ENCODE peak calls at places on chromosomes 7 and 10, in seven cellular contexts. M is right cardiac atrium; E is IMR-90; J is mammary epithelial cell; Z is left lung; K is upper lobe of left lung; F is CD8-positive, alpha-beta memory T cell. W is an unnamed sample.

GRCh38 chr10:33134011-33134751 is 176.2 kb upstream of the ITGB1 start:
- DNase-seq in M (no peak), E (peak; percentile 88), J (peak; percentile 100), Z (no peak), K (no peak), F (no peak), W (no peak)

GRCh38 chr7:81482600-81483186 is 287.2 kb downstream of the HGF start:
- DNase-seq in M (no peak), E (peak; percentile 65), J (no peak), Z (no peak), K (no peak), F (no peak), W (no peak)

GRCh38 chr10:35268323-35268722 is 68.0 kb upstream of the CCNY start:
- DNase-seq in M (no peak), E (no peak), J (no peak), Z (no peak), K (no peak), F (no peak), W (no peak)

GRCh38 chr10:72277340-72277995 is 3.7 kb downstream of the DDIT4 start:
- DNase-seq in M (no peak), E (peak; percentile 29), J (no peak), Z (no peak), K (no peak), F (no peak), W (no peak)

GRCh38 chr10:1363466-1364121 is 307.4 kb downstream of the WDR37 start:
- DNase-seq in M (no peak), E (no peak), J (no peak), Z (no peak), K (peak; percentile 82), F (no peak), W (no peak)

GRCh38 chr10:71316081-71316785 is 2.8 kb upstream of the SLC29A3 start:
- DNase-seq in M (peak; percentile 28), E (peak; percentile 4), J (no peak), Z (no peak), K (no peak), F (no peak), W (no peak)

GRCh38 chr10:44571701-44572100 is 186.8 kb upstream of the CXCL12 start:
- DNase-seq in M (no peak), E (peak; percentile 63), J (no peak), Z (no peak), K (no peak), F (no peak), W (no peak)

GRCh38 chr10:60964257-60965235 is 20.6 kb upstream of the RHOBTB1 start:
- DNase-seq in M (peak; percentile 71), E (peak; percentile 91), J (peak; percentile 82), Z (no peak), K (no peak), F (peak; percentile 7), W (no peak)

GRCh38 chr7:360454-361100 is 70.6 kb downstream of the FOXL3 start:
- DNase-seq in M (peak; percentile 23), E (no peak), J (no peak), Z (peak; percentile 44), K (peak; percentile 55), F (peak; percentile 41), W (peak; percentile 38)

GRCh38 chr7:24408798-24409428 is 124.9 kb downstream of the NPY start:
- DNase-seq in M (no peak), E (no peak), J (no peak), Z (no peak), K (no peak), F (no peak), W (no peak)

GRCh38 chr10:110992011-110992800 is 72.8 kb downstream of the SHOC2 start:
- DNase-seq in M (no peak), E (peak; percentile 44), J (peak; percentile 60), Z (no peak), K (no peak), F (no peak), W (no peak)

GRCh38 chr10:4617626-4618025 is 208.4 kb upstream of the AKR1E2 start:
- DNase-seq in M (no peak), E (no peak), J (no peak), Z (no peak), K (no peak), F (no peak), W (no peak)

GRCh38 chr10:70052462-70053211 is at the start of gene MACROH2A2:
- DNase-seq in M (peak; percentile 85), E (peak; percentile 66), J (peak; percentile 72), Z (peak; percentile 81), K (peak; percentile 86), F (no peak), W (peak; percentile 68)

DNA sequence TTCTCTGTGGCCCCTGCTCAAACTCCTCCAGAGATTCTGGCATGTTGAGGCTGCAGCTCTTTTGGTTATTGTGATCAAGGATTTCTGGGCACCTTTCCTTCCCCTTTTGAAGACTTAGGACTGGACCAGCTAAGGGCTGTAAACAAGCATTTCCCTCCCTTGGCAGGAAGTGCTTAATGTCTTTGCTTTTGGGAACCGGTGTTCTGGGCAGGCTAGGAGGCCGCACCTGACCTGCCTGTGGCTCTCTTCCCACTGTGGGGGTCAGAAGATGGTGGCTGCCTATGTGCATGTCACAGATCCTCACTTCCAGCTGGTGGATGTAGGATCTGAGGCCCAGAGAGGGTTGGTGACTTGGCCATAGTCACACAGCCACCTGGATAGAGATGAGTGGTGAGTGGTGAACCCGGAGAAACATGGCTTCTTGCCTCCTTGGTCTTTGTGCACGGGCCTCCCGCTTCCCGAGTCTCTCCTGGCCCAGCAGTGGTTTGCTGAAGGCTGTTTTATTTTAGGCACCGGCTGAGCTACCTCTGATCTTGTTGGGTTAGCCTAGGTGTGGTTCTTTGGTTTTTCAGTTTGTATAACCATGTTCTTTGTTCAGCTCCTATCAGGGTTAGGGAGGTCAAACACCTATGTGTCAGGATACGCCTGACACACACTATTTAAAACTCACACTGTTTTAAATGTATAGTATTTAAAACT is 82.0 kb downstream of the GRK5 start:
- DNase-seq in M (peak; percentile 69), E (no peak), J (no peak), Z (no peak), K (no peak), F (no peak), W (no peak)
- H3K4me1 ChIP-seq in M (peaks cover 45% of the 10 kb centered on the region), E (peaks cover 27% of the 10 kb centered on the region), J (peaks cover 7% of the 10 kb centered on the region), Z (peaks cover 63% of the 10 kb centered on the region), K (peaks cover 74% of the 10 kb centered on the region), F (peaks cover 97% of the 10 kb centered on the region), W (peaks cover 7% of the 10 kb centered on the region)

GRCh38 chr10:49183596-49184542 is 4.3 kb downstream of the TMEM273 start:
- DNase-seq in M (no peak), E (no peak), J (no peak), Z (peak; percentile 29), K (no peak), F (no peak), W (no peak)

GRCh38 chr10:49184642-49185111 is 3.5 kb downstream of the TMEM273 start:
- DNase-seq in M (no peak), E (no peak), J (no peak), Z (no peak), K (no peak), F (no peak), W (no peak)

GRCh38 chr10:49186613-49187012 is 1.6 kb downstream of the TMEM273 start:
- DNase-seq in M (no peak), E (no peak), J (no peak), Z (no peak), K (no peak), F (no peak), W (no peak)

GRCh38 chr10:49187044-49187484 is 1.1 kb downstream of the TMEM273 start:
- DNase-seq in M (no peak), E (no peak), J (no peak), Z (peak; percentile 44), K (no peak), F (no peak), W (no peak)

GRCh38 chr10:49185213-49185612 is 3.0 kb downstream of the TMEM273 start:
- DNase-seq in M (no peak), E (no peak), J (no peak), Z (no peak), K (no peak), F (no peak), W (no peak)
- H3K27ac ChIP-seq in M (no peak overlapping the region), E (no peak overlapping the region), J (no peak overlapping the region), Z (no peak overlapping the region), K (no peak overlapping the region), F (peak overlapping the region; percentile 43), W (no peak overlapping the region)

GRCh38 chr7:158257001-158257400 is 330.6 kb downstream of the PTPRN2 start:
- DNase-seq in M (no peak), E (no peak), J (no peak), Z (peak; percentile 43), K (no peak), F (no peak), W (no peak)

GRCh38 chr7:158258411-158259130 is 329.1 kb downstream of the PTPRN2 start:
- DNase-seq in M (no peak), E (no peak), J (no peak), Z (peak; percentile 22), K (peak; percentile 40), F (no peak), W (no peak)

GRCh38 chr7:158259141-158259540 is 328.5 kb downstream of the PTPRN2 start:
- DNase-seq in M (no peak), E (no peak), J (no peak), Z (peak; percentile 46), K (no peak), F (no peak), W (no peak)

GRCh38 chr7:158256091-158256816 is 331.4 kb downstream of the PTPRN2 start:
- DNase-seq in M (no peak), E (no peak), J (no peak), Z (peak; percentile 44), K (peak; percentile 46), F (no peak), W (no peak)

DNA sequence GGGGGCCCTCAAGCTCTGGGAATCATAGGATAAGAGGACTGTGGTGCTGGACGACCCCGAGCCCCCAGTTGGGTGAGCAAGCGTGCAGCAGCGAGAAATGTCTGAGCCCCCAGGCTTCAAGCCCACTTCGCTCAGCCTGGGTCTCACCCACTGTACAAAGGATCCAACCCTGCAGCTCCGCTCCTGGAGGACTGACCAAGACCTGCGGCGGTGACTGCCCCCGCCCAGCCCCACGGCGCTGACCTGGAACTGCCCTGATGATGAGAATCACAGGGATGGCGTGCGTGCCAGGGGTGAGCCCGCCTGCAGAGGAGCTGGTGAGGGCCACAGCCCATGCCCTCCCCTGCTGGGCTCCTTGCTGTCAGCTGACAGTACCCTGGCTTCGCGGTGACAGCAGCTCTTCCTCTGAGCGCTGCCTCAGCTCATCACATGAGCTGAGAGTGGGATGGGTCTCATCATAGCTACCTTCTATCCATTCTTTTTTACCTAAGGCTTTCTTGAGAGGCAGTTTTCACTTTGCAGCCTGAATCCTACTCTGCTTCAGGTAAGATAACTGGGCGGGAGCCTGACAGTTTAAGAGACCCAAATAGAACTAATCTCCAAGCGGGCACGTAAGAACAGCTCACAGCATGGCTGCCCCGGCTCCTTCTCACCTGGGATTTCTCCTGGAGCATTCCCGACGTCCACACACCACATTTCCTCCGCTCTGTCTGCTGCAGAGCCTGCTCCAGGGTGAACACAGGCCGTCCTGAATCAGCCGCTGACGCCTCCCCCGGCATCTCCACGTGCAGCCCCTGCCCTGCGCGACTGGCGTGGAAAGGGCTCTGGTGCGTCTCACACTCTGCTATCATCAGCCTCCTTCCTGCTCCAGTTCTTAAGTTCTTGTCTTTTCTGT is 329.9 kb downstream of the PTPRN2 start:
- DNase-seq in M (no peak), E (no peak), J (no peak), Z (peak; percentile 79), K (peak; percentile 75), F (no peak), W (no peak)
- H3K4me1 ChIP-seq in M (no peaks in the 10 kb centered on the region), E (no peaks in the 10 kb centered on the region), J (no peaks in the 10 kb centered on the region), Z (no peaks in the 10 kb centered on the region), K (no peaks in the 10 kb centered on the region), F (no peaks in the 10 kb centered on the region), W (no peaks in the 10 kb centered on the region)

DNA sequence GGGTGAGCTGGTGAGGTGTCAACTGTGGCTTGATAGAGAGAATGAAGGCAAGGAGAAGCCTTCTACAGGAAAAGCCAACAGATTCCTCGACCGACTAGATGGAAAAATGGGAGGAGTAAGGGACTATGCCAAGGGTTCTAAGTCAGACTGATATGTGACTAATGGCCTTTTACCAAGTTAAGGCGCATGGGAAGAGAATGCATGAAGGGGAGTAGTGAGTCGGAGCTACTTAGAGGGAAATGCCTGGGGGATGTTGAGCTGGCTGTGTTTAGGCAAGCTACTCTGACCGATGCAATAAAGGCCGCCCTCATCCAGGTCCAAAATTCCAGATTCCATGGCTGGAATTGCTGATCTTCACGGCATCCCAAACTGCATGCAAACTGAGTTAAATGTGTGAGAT is 48.2 kb downstream of the APBB1IP start:
- DNase-seq in M (peak; percentile 68), E (peak; percentile 32), J (peak; percentile 20), Z (no peak), K (no peak), F (no peak), W (no peak)
- H3K27ac ChIP-seq in M (peak overlapping the region; percentile 75), E (no peak overlapping the region), J (no peak overlapping the region), Z (peak overlapping the region; percentile 55), K (peak overlapping the region; percentile 64), F (peak overlapping the region; percentile 72), W (peak overlapping the region; percentile 38)